ENCODE peak calls at places on chromosomes 5 and 9, in nine cellular contexts. S is RWPE2, H is sigmoid colon, T is ascending aorta, P is IMR-90, D is kidney, X is ovary, L is upper lobe of right lung, I is endothelial cell of umbilical vein. U is an unnamed sample.

GRCh38 chr5:156678484-156678883 is 171.6 kb upstream of the PPP1R2B start:
- DNase-seq in P (no peak), D (no peak), S (no peak), X (no peak), L (no peak), H (no peak), T (no peak), I (no peak), U (no peak)

GRCh38 chr9:122346478-122347347 is 24.1 kb upstream of the PTGS1 start:
- DNase-seq in D (peak; percentile 85), T (peak; percentile 67), I (peak; percentile 59), P (no peak), X (peak; percentile 60), H (peak; percentile 79), S (no peak), L (peak; percentile 75), U (peak; percentile 71)

GRCh38 chr5:125476888-125477585 is 730.6 kb upstream of the ZNF608 start:
- DNase-seq in T (no peak), D (no peak), I (peak; percentile 49), S (no peak), P (peak; percentile 47), L (no peak), H (no peak), X (no peak), U (no peak)

GRCh38 chr5:146620663-146621051 is 104.7 kb upstream of the GPR151 start:
- DNase-seq in P (no peak), H (no peak), D (no peak), S (no peak), T (no peak), L (no peak), X (no peak), I (no peak), U (no peak)

GRCh38 chr9:135978650-135979461 is 17.7 kb upstream of the UBAC1 start:
- DNase-seq in P (no peak), D (no peak), I (no peak), L (no peak), T (no peak), S (no peak), X (no peak), H (no peak), U (no peak)

GRCh38 chr9:32251539-32251938 is 132.9 kb upstream of the ACO1 start:
- DNase-seq in P (peak; percentile 20), I (peak; percentile 58), L (no peak), D (no peak), X (no peak), H (peak; percentile 64), T (no peak), S (no peak), U (no peak)

GRCh38 chr9:37011530-37011929 is 22.5 kb downstream of the PAX5 start:
- DNase-seq in D (no peak), T (no peak), P (no peak), H (no peak), X (no peak), S (no peak), L (no peak), I (no peak), U (no peak)

GRCh38 chr5:141708016-141708415 is 26.0 kb upstream of the ARAP3 start:
- DNase-seq in D (no peak), T (no peak), I (no peak), X (no peak), H (no peak), L (no peak), S (no peak), P (no peak), U (no peak)

GRCh38 chr5:78907255-78907886 is 77.7 kb downstream of the ARSB start:
- DNase-seq in S (no peak), H (peak; percentile 77), X (no peak), D (no peak), P (peak; percentile 99), T (peak; percentile 73), I (peak; percentile 86), L (no peak), U (no peak)

GRCh38 chr5:4832491-4832890 is 307.6 kb upstream of the ADAMTS16 start:
- DNase-seq in I (no peak), X (no peak), T (no peak), H (no peak), P (no peak), D (no peak), S (no peak), L (no peak), U (no peak)

GRCh38 chr5:76099286-76099702 is 16.1 kb downstream of the SV2C start:
- DNase-seq in S (no peak), D (no peak), X (no peak), H (no peak), L (no peak), P (no peak), T (no peak), I (no peak), U (no peak)

GRCh38 chr5:151225475-151225874 is 1.6 kb upstream of the CCDC69 start:
- DNase-seq in H (peak; percentile 33), L (no peak), X (no peak), T (no peak), S (no peak), I (no peak), D (no peak), P (no peak), U (no peak)

DNA sequence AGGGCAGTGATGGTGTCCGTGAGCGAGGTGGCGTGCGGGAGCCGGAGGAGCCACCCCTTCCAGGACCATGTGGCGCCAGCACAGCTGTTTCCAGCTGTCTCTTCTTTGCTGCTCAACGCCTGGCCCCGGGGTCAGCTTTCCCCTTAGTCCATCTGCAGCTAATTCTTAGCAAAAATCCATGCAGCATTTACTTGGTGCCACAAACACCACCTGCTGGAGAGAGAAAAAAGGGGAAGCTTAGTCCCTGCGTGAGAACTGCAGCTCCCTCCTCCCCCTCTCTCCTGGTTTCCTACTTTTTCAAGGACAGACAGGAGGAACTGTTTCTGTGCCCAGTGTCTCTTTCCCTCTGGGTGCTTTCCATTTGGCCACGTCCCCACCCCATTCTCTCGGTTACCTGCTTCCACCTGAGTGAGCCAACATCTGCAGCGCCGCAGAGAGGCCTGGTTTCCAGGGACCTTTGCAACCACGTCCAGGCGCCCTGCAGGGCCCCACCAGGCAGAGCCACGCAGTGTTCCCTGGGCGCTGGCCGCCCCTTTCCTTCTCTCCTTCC is 3.4 kb downstream of the SLC6A19 start:
- DNase-seq in H (no peak), D (no peak), P (peak; percentile 38), S (peak; percentile 49), X (peak; percentile 54), T (no peak), L (no peak), I (no peak), U (peak; percentile 49)
- TF ChIP-seq CTCF in H (no peak), D (peak; percentile 7), P (peak; percentile 31), S (peak; percentile 12), X (no peak), T (no peak), L (peak; percentile 38), I (no peak), U (peak; percentile 32)

GRCh38 chr9:129641751-129642585 is at the start of gene ASB6:
- DNase-seq in S (peak; percentile 93), X (peak; percentile 99), P (peak; percentile 96), D (peak; percentile 99), I (peak; percentile 98), H (peak; percentile 98), L (peak; percentile 99), T (peak; percentile 99), U (peak; percentile 98)
- H3K27ac ChIP-seq in S (peak within 1 kb of the TSS; percentile 25), X (peak within 1 kb of the TSS; percentile 89), P (peak within 1 kb of the TSS; percentile 92), D (peak within 1 kb of the TSS; percentile 90), I (peak within 1 kb of the TSS; percentile 48), H (peak within 1 kb of the TSS; percentile 91), L (peak within 1 kb of the TSS; percentile 85), T (peak within 1 kb of the TSS; percentile 84), U (peak within 1 kb of the TSS; percentile 89)

DNA sequence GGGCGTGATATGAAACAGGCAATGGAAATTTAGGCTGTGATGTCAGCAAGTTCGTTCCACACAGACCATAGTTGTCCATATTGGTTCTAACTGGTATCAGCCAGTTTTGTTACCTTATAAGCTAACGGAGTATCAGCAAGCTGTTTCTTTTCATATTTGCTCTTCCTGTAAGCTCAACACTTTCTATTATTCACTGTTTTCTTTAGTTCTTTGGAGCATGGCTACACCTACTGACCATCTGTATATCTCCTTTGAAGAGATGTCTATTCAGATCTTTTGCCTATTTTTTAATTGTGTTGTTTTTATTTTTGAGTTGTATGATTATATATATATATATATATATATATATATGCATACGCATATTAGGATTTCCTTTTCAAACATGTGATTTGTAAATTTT is 1057.2 kb upstream of the CDH10 start:
- DNase-seq in P (no peak), T (no peak), X (no peak), H (no peak), L (no peak), S (no peak), I (no peak), D (no peak), U (no peak)
- TF ChIP-seq CTCF in P (no peak), T (no peak), X (no peak), H (no peak), L (no peak), S (no peak), I (no peak), D (no peak), U (no peak)

DNA sequence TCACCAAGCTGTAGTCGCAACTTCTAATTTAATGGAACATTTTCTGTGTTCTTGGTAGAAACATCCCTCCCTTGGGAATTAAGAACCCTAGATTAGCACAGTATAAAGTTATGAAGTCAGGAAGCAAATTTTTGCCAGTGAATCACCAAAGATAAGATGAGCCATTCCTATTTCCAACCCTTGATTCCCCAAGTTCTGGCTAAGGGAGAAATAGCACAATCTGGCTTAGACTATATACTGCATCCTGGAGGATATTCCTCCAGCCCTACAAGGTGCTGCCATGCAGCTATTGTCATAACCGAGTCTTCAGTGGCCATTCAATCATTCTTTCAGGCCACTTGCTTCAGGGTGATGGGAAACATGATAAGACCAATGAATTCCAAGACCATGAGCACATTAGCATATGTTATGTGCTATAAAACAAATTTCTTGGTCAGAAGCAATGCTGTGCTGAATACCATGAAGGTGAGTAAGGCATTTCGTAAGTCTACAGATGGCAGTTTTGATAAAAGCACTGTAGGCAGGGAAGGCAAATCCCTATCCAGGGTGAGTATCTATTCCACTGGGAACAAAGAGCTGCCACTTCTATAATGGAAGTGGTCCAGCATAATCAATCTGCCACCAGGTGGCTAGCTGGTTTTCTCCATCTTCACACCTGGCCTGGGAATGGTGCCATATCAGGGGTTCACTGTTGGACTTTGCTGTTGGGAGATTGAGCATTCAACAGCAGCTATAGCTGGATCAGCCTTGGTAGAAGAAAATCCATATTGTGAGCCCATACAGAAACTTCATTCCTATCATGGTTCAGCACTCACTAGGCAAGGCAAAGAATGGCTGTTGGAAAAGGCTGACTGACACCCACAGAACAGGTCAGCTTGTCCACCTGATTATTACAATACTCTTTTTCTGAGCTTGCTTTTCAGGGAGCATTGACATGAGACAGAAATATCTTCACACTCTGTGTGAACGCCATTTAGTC is 19.6 kb upstream of the ARL15 start:
- DNase-seq in S (no peak), H (no peak), L (no peak), X (no peak), P (peak; percentile 96), T (no peak), D (no peak), I (no peak), U (no peak)
- H3K27ac ChIP-seq in S (peak overlapping the region; percentile 68), H (no peak overlapping the region), L (no peak overlapping the region), X (no peak overlapping the region), P (peak overlapping the region; percentile 67), T (no peak overlapping the region), D (no peak overlapping the region), I (no peak overlapping the region), U (no peak overlapping the region)

U was measured in lower lobe of right lung.